ENCODE peak calls at places on chromosome 13, in nine cellular contexts. B, K, J, I, A, L, R, G and Z are unnamed samples.
A peak's percentile ranks its signal among the peaks of the same experiment; 100 is the strongest.

GRCh38 chr13:72284791-72285190 is 417.8 kb upstream of the DACH1 start:
- DNase-seq in B (no peak), A (no peak), R (no peak), I (no peak), G (peak; percentile 28), K (no peak), L (no peak), J (no peak), Z (no peak)

GRCh38 chr13:66489586-66489985 is 740.5 kb downstream of the PCDH9 start:
- DNase-seq in K (no peak), G (peak; percentile 12), L (no peak), A (no peak), R (no peak), B (no peak), J (no peak), I (no peak), Z (no peak)

GRCh38 chr13:38641164-38641948 is 45.5 kb upstream of the FREM2 start:
- DNase-seq in B (no peak), A (no peak), R (no peak), L (no peak), J (no peak), G (peak; percentile 4), I (no peak), K (no peak), Z (no peak)

GRCh38 chr13:43014162-43014561 is 9.2 kb upstream of the DNAJC15 start:
- DNase-seq in R (no peak), G (no peak), A (no peak), J (no peak), I (no peak), K (no peak), B (no peak), L (no peak), Z (no peak)

GRCh38 chr13:113598081-113598410 is 13.5 kb downstream of the TFDP1 start:
- DNase-seq in R (no peak), I (no peak), L (no peak), J (no peak), A (peak; percentile 3), K (no peak), G (no peak), B (no peak), Z (no peak)

GRCh38 chr13:25738342-25738771 is 313.5 kb downstream of the SHISA2 start:
- DNase-seq in B (no peak), A (no peak), R (no peak), K (no peak), J (peak; percentile 30), L (no peak), G (peak; percentile 93), I (no peak), Z (no peak)

GRCh38 chr13:67156718-67157049 is 73.5 kb downstream of the PCDH9 start:
- DNase-seq in R (peak; percentile 32), L (no peak), K (no peak), G (no peak), A (no peak), J (no peak), I (no peak), B (no peak), Z (no peak)

GRCh38 chr13:23428183-23428528 is 5.3 kb downstream of the SACS start:
- DNase-seq in B (no peak), G (peak; percentile 37), K (no peak), J (no peak), A (no peak), I (no peak), L (no peak), R (no peak), Z (no peak)

GRCh38 chr13:76823969-76824368 is 62.2 kb downstream of the KCTD12 start:
- DNase-seq in R (no peak), G (no peak), J (no peak), K (no peak), I (no peak), B (no peak), L (no peak), A (no peak), Z (no peak)

GRCh38 chr13:111336666-111337065 is 16.2 kb downstream of the TEX29 start:
- DNase-seq in B (no peak), K (no peak), R (no peak), A (no peak), I (no peak), L (no peak), J (no peak), G (no peak), Z (no peak)

GRCh38 chr13:108083056-108083455 is 132.3 kb downstream of the LIG4 start:
- DNase-seq in R (no peak), K (no peak), G (no peak), B (no peak), I (no peak), L (no peak), A (no peak), J (no peak), Z (no peak)

GRCh38 chr13:50202485-50202884 is 187.2 kb downstream of the KCNRG start:
- DNase-seq in R (no peak), J (no peak), L (no peak), A (no peak), G (no peak), I (no peak), B (no peak), K (no peak), Z (no peak)

GRCh38 chr13:75165543-75166230 is 316.3 kb downstream of the TBC1D4 start:
- DNase-seq in B (no peak), L (no peak), K (no peak), G (no peak), R (no peak), A (no peak), I (no peak), J (no peak), Z (no peak)

GRCh38 chr13:24264976-24265375 is 44.4 kb upstream of the C1QTNF9 start:
- DNase-seq in G (no peak), I (peak; percentile 76), L (no peak), R (no peak), J (no peak), K (peak; percentile 84), B (no peak), A (no peak), Z (no peak)

GRCh38 chr13:111460548-111461444 is 140.4 kb downstream of the TEX29 start:
- DNase-seq in G (peak; percentile 44), I (no peak), A (no peak), R (peak; percentile 90), J (no peak), B (peak; percentile 61), K (no peak), L (no peak), Z (no peak)